ENCODE peak calls at places on chromosomes 5 and 9, in five cellular contexts. I is GM23248, J is PC-9, U is SK-N-SH, T is PC-3. Z is an unnamed sample.

GRCh38 chr5:32581010-32581785 is 4.2 kb upstream of the SUB1 start:
- DNase-seq in J (no peak), U (no peak), T (no peak), I (no peak), Z (no peak)

GRCh38 chr5:75262278-75262677 is 25.6 kb upstream of the ANKRD31 start:
- DNase-seq in I (no peak), U (no peak), J (no peak), T (no peak), Z (no peak)

GRCh38 chr5:145479862-145480261 is 355.3 kb downstream of the PRELID2 start:
- DNase-seq in T (peak; percentile 39), J (no peak), U (no peak), I (peak; percentile 61), Z (no peak)

GRCh38 chr5:95781101-95781583 is 41.4 kb downstream of the GLRX start:
- DNase-seq in J (peak; percentile 69), I (peak; percentile 93), U (peak; percentile 68), T (peak; percentile 73), Z (peak; percentile 88)

GRCh38 chr5:114243281-114243982 is 118.4 kb upstream of the KCNN2 start:
- DNase-seq in I (no peak), U (no peak), T (peak; percentile 33), J (no peak), Z (no peak)

GRCh38 chr9:127366594-127366993 is 30.4 kb upstream of the SLC2A8 start:
- DNase-seq in I (no peak), T (no peak), U (no peak), J (no peak), Z (no peak)

GRCh38 chr5:155049569-155050383 is 36.2 kb downstream of the KIF4B start:
- DNase-seq in J (no peak), T (peak; percentile 31), U (no peak), I (peak; percentile 28), Z (peak; percentile 11)

GRCh38 chr5:65535529-65535987 is 27.4 kb downstream of the CENPK start:
- DNase-seq in T (no peak), I (no peak), J (no peak), U (no peak), Z (no peak)

GRCh38 chr9:36499156-36499886 is 73.4 kb upstream of the MELK start:
- DNase-seq in U (peak; percentile 73), I (no peak), J (no peak), T (no peak), Z (peak; percentile 63)

GRCh38 chr9:78004478-78005229 is 27.0 kb downstream of the GNAQ start:
- DNase-seq in I (peak; percentile 33), J (no peak), U (no peak), T (peak; percentile 41), Z (peak; percentile 14)

GRCh38 chr5:136511046-136511445 is 145.7 kb upstream of the TRPC7 start:
- DNase-seq in T (no peak), I (no peak), J (no peak), U (no peak), Z (no peak)

GRCh38 chr9:101509572-101509971 is 24.1 kb upstream of the RNF20 start:
- DNase-seq in U (no peak), J (no peak), I (peak; percentile 29), T (no peak), Z (no peak)

GRCh38 chr5:176596689-176597416 is 13.1 kb downstream of the GPRIN1 start:
- DNase-seq in U (no peak), T (no peak), I (peak; percentile 51), J (no peak), Z (peak; percentile 13)

GRCh38 chr5:174607205-174607604 is 117.2 kb upstream of the MSX2 start:
- DNase-seq in J (no peak), I (no peak), U (no peak), T (no peak), Z (no peak)

GRCh38 chr9:111868475-111868874 is 28.1 kb upstream of the UGCG start:
- DNase-seq in I (no peak), U (no peak), J (no peak), T (no peak), Z (no peak)

DNA sequence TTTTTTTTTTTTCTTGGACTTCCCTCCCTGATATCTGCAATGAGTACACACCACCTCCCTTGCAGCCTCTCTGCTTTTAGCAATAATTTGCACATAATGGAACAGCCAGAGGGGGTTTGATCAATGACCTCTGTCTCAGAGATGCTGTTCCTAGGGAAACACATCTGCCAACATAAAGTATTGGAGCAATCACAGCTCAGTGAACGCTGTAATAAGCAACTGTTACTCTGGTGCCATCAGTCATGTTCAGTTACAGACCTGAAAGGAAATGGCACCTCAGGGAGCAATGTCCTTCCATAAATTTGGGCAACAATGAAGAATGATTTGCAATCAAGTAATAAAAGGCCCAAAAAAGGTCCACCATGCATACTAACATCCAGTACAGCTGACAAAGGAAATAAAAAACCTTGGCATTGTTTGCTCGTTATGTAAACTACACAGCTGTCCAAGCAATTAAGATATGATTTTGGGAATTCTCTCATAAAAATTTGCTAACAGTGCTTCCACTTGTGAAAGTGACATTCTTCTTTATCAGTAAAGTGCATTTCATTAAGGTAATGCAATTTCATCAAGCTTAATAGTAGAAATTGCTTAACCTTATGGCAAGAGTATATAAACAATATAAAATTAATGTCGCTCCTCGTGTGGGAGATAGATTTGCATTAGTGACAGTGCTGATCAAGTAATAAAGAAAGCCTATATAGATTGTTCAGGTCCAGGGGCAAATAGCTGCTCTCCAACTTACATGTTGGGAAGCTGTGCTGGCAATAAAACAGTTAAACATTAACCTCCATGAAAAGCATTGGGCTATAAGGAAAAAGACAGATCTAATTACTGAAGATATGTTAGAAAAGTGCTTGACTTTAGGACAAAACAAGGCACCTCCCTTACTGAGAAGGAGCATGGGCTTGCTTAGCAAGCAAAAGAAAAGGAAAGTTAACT is 167.7 kb downstream of the RASEF start:
- DNase-seq in I (no peak), J (no peak), U (peak; percentile 41), T (no peak), Z (no peak)
- H3K9me2 ChIP-seq in I (no peaks in the 10 kb centered on the region), J (no peaks in the 10 kb centered on the region), U (no peaks in the 10 kb centered on the region), T (no peaks in the 10 kb centered on the region), Z (no peaks in the 10 kb centered on the region)

GRCh38 chr9:82893549-82893948 is 169.4 kb downstream of the RASEF start:
- DNase-seq in J (no peak), U (no peak), I (no peak), T (no peak), Z (no peak)
- H3K9me2 ChIP-seq in J (no peaks in the 10 kb centered on the region), U (no peaks in the 10 kb centered on the region), I (no peaks in the 10 kb centered on the region), T (no peaks in the 10 kb centered on the region), Z (no peaks in the 10 kb centered on the region)

DNA sequence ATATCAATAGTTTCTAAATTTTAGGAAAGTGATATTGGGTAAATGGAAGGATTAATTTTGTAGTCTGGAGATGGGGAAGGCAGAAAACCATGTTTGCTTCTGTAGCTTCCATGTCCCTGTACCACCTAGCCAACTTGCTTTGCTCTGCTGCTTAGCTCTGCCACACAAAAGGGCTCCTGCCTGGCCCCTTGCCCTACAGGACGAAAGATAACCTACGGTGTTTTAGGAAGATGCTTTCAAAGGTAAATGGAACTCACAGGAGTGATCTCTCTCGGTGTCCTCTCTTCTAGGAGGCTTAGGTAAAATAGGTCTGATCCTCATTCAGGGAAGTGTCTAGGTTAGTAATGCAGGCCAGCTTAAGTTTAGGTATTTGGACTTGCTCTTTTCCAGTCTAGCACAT is 37.8 kb upstream of the DMXL1 start:
- DNase-seq in I (no peak), U (no peak), T (no peak), J (no peak), Z (peak; percentile 25)
- H3K9me2 ChIP-seq in I (no peaks in the 10 kb centered on the region), U (no peaks in the 10 kb centered on the region), T (no peaks in the 10 kb centered on the region), J (no peaks in the 10 kb centered on the region), Z (no peaks in the 10 kb centered on the region)

GRCh38 chr5:29963956-29964355 is 1229.5 kb upstream of the CDH6 start:
- DNase-seq in I (peak; percentile 3), U (no peak), J (no peak), T (peak; percentile 38), Z (no peak)

DNA sequence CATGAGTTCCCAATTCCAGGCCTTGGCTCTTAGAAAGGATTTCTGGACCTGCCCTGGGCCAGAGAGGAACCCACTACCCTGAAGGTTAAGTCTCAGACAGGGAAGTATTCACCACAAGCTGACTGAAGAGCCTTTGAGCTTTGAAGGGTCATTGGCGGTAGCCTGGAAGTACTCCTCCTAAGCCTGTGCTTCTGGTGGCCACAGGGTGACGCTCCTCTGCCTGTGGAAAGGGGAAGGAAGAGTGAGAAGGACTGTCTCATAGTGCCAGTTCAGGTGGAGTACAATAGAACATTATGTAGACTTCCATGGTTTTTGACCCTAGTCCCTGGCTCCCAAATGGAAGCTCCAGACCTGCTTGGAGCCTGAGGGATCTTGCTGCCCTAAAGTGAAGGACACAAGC is 1233.2 kb upstream of the CDH6 start:
- DNase-seq in T (no peak), I (no peak), J (no peak), U (no peak), Z (no peak)
- H3K9me2 ChIP-seq in T (no peaks in the 10 kb centered on the region), I (no peaks in the 10 kb centered on the region), J (peaks cover under 1% of the 10 kb centered on the region), U (no peaks in the 10 kb centered on the region), Z (no peaks in the 10 kb centered on the region)

GRCh38 chr5:116914869-116915504 is 340.4 kb upstream of the SEMA6A start:
- DNase-seq in I (no peak), U (no peak), T (no peak), J (no peak), Z (no peak)
- H3K9me2 ChIP-seq in I (no peaks in the 10 kb centered on the region), U (no peaks in the 10 kb centered on the region), T (no peaks in the 10 kb centered on the region), J (no peaks in the 10 kb centered on the region), Z (no peaks in the 10 kb centered on the region)

GRCh38 chr9:134211811-134212460 is 47.6 kb upstream of the RNU6ATAC start:
- DNase-seq in U (peak; percentile 12), I (no peak), J (no peak), T (no peak), Z (no peak)
- H3K9me2 ChIP-seq in U (no peaks in the 10 kb centered on the region), I (no peaks in the 10 kb centered on the region), J (no peaks in the 10 kb centered on the region), T (no peaks in the 10 kb centered on the region), Z (no peaks in the 10 kb centered on the region)

DNA sequence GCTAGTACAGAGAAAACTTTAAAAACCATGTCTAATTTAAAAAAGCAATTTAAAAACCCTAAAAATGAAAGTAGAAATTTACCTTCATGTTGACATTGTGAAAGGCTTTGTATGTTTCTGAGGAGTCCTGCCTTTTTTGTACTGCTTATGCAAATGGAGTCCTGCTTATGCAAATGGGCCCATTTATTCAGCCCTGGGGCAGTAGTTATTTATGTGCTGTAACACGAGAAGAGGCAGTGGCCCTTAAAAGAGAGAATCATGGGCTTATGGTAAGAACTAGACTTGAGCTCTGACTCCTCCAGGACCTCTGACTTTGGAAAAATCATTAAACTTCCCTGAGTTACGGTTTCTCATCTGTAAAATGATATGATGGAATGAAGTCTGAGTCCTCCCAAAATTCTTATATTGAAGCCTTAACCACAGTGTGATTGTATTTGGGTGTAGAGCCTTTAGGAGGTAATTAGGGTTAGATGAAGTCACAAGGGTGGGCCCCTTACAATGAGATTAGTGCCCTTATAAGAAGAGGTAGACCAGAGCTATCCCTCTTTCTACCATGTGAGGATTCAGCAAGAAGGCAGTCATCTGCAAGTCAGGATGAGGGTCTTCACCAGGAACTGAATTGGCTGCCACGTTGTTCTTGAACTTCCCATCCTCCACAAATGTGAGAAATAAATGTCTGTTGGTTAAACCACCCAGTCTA is 447.8 kb upstream of the CD180 start:
- DNase-seq in J (no peak), I (no peak), T (no peak), U (no peak), Z (no peak)
- H3K9me2 ChIP-seq in J (no peaks in the 10 kb centered on the region), I (no peaks in the 10 kb centered on the region), T (no peaks in the 10 kb centered on the region), U (no peaks in the 10 kb centered on the region), Z (no peaks in the 10 kb centered on the region)

Z was measured in OCI-LY7.